ENCODE peak calls at places on chromosomes 4 and X, in eight cellular contexts. C is pancreas, Q is fibroblast of the aortic adventitia, T is colonic mucosa, I is fibroblast of pulmonary artery, V is GM06990, H is right lobe of liver, F is left ventricle myocardium inferior. M is an unnamed sample.

GRCh38 chr4:156475322-156475721 is 496.3 kb downstream of the PDGFC start:
- DNase-seq in C (no peak), Q (peak), T (no peak), I (peak), V (no peak), H (no peak), F (no peak), M (peak)

GRCh38 chr4:10243856-10244255 is 127.3 kb upstream of the WDR1 start:
- DNase-seq in C (no peak), Q (no peak), T (no peak), I (no peak), V (no peak), H (no peak), F (no peak), M (no peak)

GRCh38 chr4:925171-925570 is 6.9 kb downstream of the GAK start:
- DNase-seq in C (no peak), Q (no peak), T (no peak), I (no peak), V (no peak), H (no peak), F (no peak), M (no peak)

GRCh38 chrX:22093550-22093949 is 61.4 kb downstream of the PHEX start:
- DNase-seq in C (no peak), Q (no peak), T (no peak), I (peak), V (no peak), H (no peak), F (no peak), M (no peak)

GRCh38 chr4:149164282-149164681 is 651.4 kb downstream of the IQCM start:
- DNase-seq in C (no peak), Q (peak), T (no peak), I (peak), V (no peak), H (no peak), F (no peak), M (peak)

GRCh38 chr4:159220353-159220752 is 117.5 kb downstream of the RAPGEF2 start:
- DNase-seq in C (no peak), Q (no peak), T (no peak), I (no peak), V (no peak), H (no peak), F (no peak), M (no peak)

GRCh38 chr4:158171456-158171790 is 1.4 kb downstream of the GASK1B start:
- DNase-seq in C (no peak), Q (peak), T (no peak), I (no peak), V (no peak), H (no peak), F (no peak), M (no peak)

GRCh38 chrX:53318766-53319353 is 37.5 kb upstream of the IQSEC2 start:
- DNase-seq in C (no peak), Q (no peak), T (no peak), I (no peak), V (no peak), H (no peak), F (no peak), M (peak)

GRCh38 chr4:111268769-111269414 is 646.0 kb upstream of the PITX2 start:
- DNase-seq in C (no peak), Q (peak), T (no peak), I (peak), V (peak), H (no peak), F (no peak), M (peak)

GRCh38 chr4:94349193-94349592 is 6.6 kb upstream of the HPGDS start:
- DNase-seq in C (no peak), Q (peak), T (no peak), I (peak), V (no peak), H (no peak), F (no peak), M (peak)

GRCh38 chrX:4925911-4926310 is 1212.5 kb upstream of the PRKX start:
- DNase-seq in C (no peak), Q (no peak), T (no peak), I (no peak), V (no peak), H (no peak), F (no peak), M (no peak)

GRCh38 chr4:100169796-100170485 is 20.3 kb downstream of the DDIT4L start:
- DNase-seq in C (no peak), Q (no peak), T (no peak), I (no peak), V (no peak), H (no peak), F (no peak), M (no peak)

GRCh38 chrX:37816766-37817165 is 30.6 kb downstream of the DYNLT3 start:
- DNase-seq in C (no peak), Q (no peak), T (no peak), I (no peak), V (peak), H (no peak), F (no peak), M (no peak)

GRCh38 chr4:31290836-31291235 is 570.7 kb downstream of the PCDH7 start:
- DNase-seq in C (no peak), Q (no peak), T (no peak), I (no peak), V (no peak), H (no peak), F (no peak), M (no peak)

GRCh38 chr4:101987623-101988243 is 197.2 kb downstream of the BANK1 start:
- DNase-seq in C (no peak), Q (no peak), T (no peak), I (no peak), V (peak), H (no peak), F (no peak), M (no peak)

GRCh38 chrX:7771788-7772438 is 71.1 kb upstream of the VCX start:
- DNase-seq in C (no peak), Q (no peak), T (peak), I (no peak), V (no peak), H (peak), F (no peak), M (no peak)

GRCh38 chrX:70527053-70527452 is 82.4 kb downstream of the DLG3 start:
- DNase-seq in C (no peak), Q (no peak), T (no peak), I (no peak), V (no peak), H (no peak), F (no peak), M (no peak)

GRCh38 chr4:172411180-172411579 is 598.0 kb downstream of the GALNTL6 start:
- DNase-seq in C (no peak), Q (no peak), T (no peak), I (no peak), V (no peak), H (no peak), F (no peak), M (no peak)

GRCh38 chr4:57110635-57111546 is 706 bp upstream of the IGFBP7 start:
- DNase-seq in C (peak), Q (peak), T (peak), I (peak), V (peak), H (no peak), F (peak), M (peak)

GRCh38 chrX:9845574-9845948 is 59.3 kb downstream of the SHROOM2 start:
- DNase-seq in C (no peak), Q (no peak), T (no peak), I (peak), V (no peak), H (no peak), F (no peak), M (peak)

GRCh38 chrX:153184787-153185186 is 5.7 kb downstream of the MAGEA1 start:
- DNase-seq in C (no peak), Q (no peak), T (no peak), I (no peak), V (no peak), H (no peak), F (no peak), M (no peak)

GRCh38 chr4:139175647-139176298 is 1.2 kb downstream of the ELF2 start:
- DNase-seq in C (no peak), Q (peak), T (no peak), I (peak), V (no peak), H (no peak), F (no peak), M (no peak)

GRCh38 chr4:177128306-177128705 is 181.4 kb upstream of the NEIL3 start:
- DNase-seq in C (no peak), Q (peak), T (no peak), I (peak), V (no peak), H (no peak), F (no peak), M (peak)

GRCh38 chr4:110840221-110840654 is 217.4 kb upstream of the PITX2 start:
- DNase-seq in C (no peak), Q (peak), T (no peak), I (peak), V (no peak), H (no peak), F (no peak), M (peak)

GRCh38 chrX:123975180-123975579 is 13.7 kb downstream of the STAG2 start:
- DNase-seq in C (no peak), Q (peak), T (no peak), I (peak), V (no peak), H (no peak), F (no peak), M (no peak)

GRCh38 chrX:123971963-123972362 is 10.5 kb downstream of the STAG2 start:
- DNase-seq in C (no peak), Q (peak), T (no peak), I (peak), V (no peak), H (no peak), F (no peak), M (peak)

GRCh38 chrX:123976671-123977316 is 15.3 kb downstream of the STAG2 start:
- DNase-seq in C (no peak), Q (peak), T (no peak), I (peak), V (no peak), H (no peak), F (no peak), M (peak)
- TF ChIP-seq CTCF in C (no peak), Q (no peak), T (no peak), I (peak), V (no peak), H (peak), F (peak), M (peak)

GRCh38 chr4:2459589-2460349 is 9.1 kb upstream of the RNF4 start:
- DNase-seq in C (no peak), Q (no peak), T (no peak), I (no peak), V (no peak), H (no peak), F (no peak), M (no peak)
- TF ChIP-seq CTCF in C (no peak), Q (no peak), T (no peak), I (no peak), V (no peak), H (no peak), F (no peak), M (no peak)

GRCh38 chr4:107900067-107900466 is 31.3 kb upstream of the CYP2U1 start:
- DNase-seq in C (no peak), Q (no peak), T (no peak), I (no peak), V (no peak), H (no peak), F (no peak), M (no peak)
- TF ChIP-seq CTCF in C (no peak), Q (no peak), T (no peak), I (no peak), V (no peak), H (no peak), F (no peak), M (no peak)

DNA sequence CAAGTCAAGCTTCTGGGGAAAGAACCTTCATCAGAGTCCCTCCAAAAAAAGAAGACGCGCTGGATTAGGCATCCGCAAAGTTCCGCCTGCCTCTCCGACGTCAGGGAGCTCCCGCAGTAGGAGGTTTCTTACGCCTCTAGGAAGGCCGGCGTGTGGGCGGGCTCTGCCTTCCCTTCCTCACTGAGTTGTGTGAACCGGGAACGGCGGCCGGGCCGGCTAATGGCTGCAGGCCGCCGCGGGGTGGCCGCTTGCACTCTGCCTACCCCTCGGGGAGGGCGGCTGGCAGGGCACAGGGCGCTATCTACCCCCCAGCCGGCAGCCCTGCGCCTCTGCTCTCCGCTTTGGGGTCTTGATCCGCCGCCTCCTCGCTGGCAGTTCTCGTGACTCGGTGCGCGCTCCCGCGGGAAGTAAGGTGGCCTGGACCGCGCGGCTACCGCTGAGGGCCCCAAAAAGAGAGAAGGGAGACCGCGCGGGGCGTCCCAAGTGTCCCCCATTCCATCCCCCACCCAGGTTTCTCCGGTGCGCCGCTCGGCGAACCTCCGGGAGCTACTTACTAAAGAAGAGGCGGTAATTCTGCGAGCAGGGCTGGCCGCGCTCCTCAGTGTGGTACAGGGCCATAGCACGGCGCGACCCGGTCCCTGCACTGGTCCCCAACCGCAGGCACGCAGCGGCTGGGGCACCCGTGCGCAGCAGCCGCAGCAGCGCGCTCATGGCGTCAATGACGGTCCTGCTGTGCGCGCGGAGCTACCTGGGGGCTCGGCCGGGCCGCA is at the start of gene PPA2:
- DNase-seq in C (peak), Q (peak), T (peak), I (peak), V (peak), H (peak), F (peak), M (peak)
- TF ChIP-seq CTCF in C (no peak), Q (no peak), T (peak), I (no peak), V (peak), H (peak), F (no peak), M (no peak)

DNA sequence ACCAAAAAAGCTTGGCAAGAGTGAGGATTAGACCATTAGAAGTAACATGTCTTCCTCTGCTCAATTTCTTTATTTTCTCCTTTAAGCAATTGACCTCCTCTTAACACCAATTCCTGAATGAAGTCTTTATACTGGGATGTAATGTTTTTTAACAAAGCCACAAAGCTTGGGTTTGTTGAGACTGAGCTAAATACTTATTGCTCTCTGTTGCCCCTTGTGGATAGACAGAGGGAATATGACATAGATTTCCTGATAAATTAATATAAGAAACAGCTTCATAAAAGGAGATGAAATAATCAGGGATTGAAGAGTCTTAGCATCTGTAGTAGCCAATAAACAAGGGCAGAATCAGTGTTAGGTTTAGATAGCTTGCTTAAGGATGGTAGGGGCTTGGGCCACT is 57.6 kb downstream of the CCDC160 start:
- DNase-seq in C (no peak), Q (peak), T (no peak), I (peak), V (no peak), H (no peak), F (no peak), M (peak)
- TF ChIP-seq CTCF in C (no peak), Q (peak), T (no peak), I (peak), V (peak), H (no peak), F (no peak), M (peak)

DNA sequence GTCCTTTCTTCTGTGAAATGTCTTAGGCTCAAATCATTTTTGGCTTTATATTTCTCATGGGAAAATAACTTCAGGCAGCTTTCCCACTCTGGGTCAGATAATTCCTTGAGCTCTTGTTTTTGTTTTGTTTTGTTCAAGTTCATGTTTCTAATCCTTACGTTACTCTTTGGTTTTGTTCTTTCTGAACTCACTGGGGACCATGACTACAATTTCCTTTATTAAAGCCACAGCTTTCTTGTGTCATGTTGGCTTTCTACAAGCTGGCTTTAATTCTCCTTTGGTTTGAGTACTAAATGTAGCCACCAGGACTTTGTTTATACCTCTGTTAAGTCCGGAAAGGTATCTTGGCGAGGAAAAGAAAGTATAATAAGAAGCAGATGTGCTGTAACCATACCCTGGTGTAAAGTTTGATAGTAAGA is 30.8 kb upstream of the ANXA3 start:
- DNase-seq in C (no peak), Q (peak), T (no peak), I (peak), V (no peak), H (no peak), F (no peak), M (peak)
- TF ChIP-seq CTCF in C (no peak), Q (peak), T (no peak), I (no peak), V (no peak), H (no peak), F (no peak), M (no peak)

DNA sequence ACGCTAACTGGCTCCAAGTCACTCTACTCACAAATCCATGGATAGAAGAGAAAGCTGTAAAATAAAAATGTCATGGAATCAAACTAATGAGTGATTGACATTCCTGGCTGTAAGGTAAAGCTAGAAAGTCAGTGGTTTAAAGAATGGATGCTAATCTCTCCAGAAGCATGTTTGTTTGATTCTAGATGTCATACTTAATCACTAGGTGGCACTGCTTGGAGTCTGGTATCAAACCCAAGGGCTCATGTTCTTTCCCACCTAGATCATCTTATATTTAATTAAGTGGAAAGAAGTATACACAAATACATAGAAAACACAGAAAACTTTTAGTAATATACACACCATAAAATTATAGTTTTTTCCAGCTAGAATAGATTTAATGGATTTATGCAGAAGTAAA is 2666.6 kb downstream of the PCDH7 start:
- DNase-seq in C (no peak), Q (no peak), T (no peak), I (peak), V (no peak), H (no peak), F (no peak), M (peak)
- TF ChIP-seq CTCF in C (no peak), Q (no peak), T (no peak), I (peak), V (no peak), H (no peak), F (no peak), M (peak)

GRCh38 chrX:24796204-24796603 is 102.5 kb downstream of the POLA1 start:
- DNase-seq in C (no peak), Q (no peak), T (no peak), I (no peak), V (no peak), H (no peak), F (no peak), M (no peak)

GRCh38 chrX:24799565-24799964 is 105.8 kb downstream of the POLA1 start:
- DNase-seq in C (no peak), Q (no peak), T (no peak), I (no peak), V (no peak), H (no peak), F (no peak), M (no peak)

GRCh38 chrX:24799078-24799477 is 105.4 kb downstream of the POLA1 start:
- DNase-seq in C (no peak), Q (no peak), T (no peak), I (no peak), V (no peak), H (no peak), F (no peak), M (no peak)
- TF ChIP-seq CTCF in C (no peak), Q (no peak), T (no peak), I (no peak), V (no peak), H (no peak), F (no peak), M (no peak)

DNA sequence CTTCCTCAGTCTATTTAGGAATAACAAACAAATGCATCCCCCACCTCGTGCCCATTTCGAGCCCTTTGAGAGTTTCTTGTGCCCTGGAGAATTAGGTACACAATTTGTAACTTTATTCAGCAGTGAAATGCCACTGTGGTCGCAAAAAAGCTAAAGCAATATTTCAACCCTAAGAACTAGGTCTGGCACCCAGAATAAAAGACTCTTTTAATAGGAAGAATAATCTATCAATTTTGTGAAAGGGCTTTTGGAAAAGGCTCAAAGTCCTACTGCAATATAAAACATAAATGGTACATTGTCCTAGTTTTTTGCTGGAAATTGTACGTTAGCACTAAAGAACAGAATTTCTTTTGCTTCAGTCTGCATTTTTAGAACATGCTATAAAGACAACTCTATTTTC is 304.6 kb upstream of the TENM3 start:
- DNase-seq in C (no peak), Q (no peak), T (no peak), I (no peak), V (no peak), H (no peak), F (no peak), M (no peak)
- TF ChIP-seq CTCF in C (no peak), Q (no peak), T (no peak), I (no peak), V (no peak), H (no peak), F (no peak), M (no peak)

DNA sequence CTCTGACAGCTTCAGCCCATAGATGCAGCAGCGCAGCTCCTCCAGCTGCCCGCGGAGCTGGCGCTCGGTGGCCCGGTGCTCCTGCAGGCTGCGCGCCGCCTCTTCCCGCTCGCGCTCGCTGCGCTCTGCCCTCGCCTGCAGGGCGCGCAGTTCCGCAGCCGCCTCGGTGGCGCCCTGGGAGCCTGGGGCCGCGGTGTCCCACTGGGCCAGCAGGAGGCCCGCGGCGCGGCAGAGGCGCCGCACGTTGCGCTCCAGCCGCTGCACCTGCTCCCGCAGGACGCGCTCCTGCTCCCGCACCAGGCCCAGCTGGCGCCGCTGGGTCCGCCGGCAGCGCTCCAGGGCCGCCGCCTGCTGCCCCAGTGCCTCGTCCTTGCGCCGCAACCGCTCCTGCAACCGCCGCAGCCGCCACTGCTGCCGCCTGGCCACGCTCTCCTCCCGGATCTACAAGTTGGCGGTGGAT is 10.1 kb downstream of the C4orf50 start:
- DNase-seq in C (no peak), Q (no peak), T (no peak), I (no peak), V (no peak), H (no peak), F (no peak), M (no peak)
- TF ChIP-seq CTCF in C (no peak), Q (no peak), T (no peak), I (no peak), V (no peak), H (no peak), F (no peak), M (no peak)